ENCODE peak calls at places on chromosomes 4 and X, in four cellular contexts. Y is GM12878, M is HepG2, W is K562. R is an unnamed sample.

GRCh38 chr4:24970635-24971034 is 57.8 kb upstream of the CCDC149 start:
- DNase-seq in Y (no peak), W (no peak), M (no peak), R (no peak)

GRCh38 chr4:79906306-79906705 is 166.7 kb downstream of the ANTXR2 start:
- DNase-seq in M (no peak), W (no peak), Y (no peak), R (no peak)

GRCh38 chr4:147899512-147899911 is 167.6 kb downstream of the ARHGAP10 start:
- DNase-seq in Y (no peak), M (no peak), W (no peak), R (no peak)

GRCh38 chrX:7215842-7216241 is 67.9 kb upstream of the PUDP start:
- DNase-seq in M (no peak), W (no peak), Y (no peak), R (no peak)

GRCh38 chr4:71304289-71304850 is 34.5 kb upstream of the SLC4A4 start:
- DNase-seq in W (no peak), Y (no peak), M (no peak), R (no peak)

GRCh38 chr4:107472265-107472948 is 247.6 kb downstream of the PAPSS1 start:
- DNase-seq in Y (no peak), M (no peak), W (no peak), R (no peak)

GRCh38 chr4:82797048-82797590 is 1.5 kb downstream of the SCD5 start:
- DNase-seq in M (no peak), W (no peak), Y (no peak), R (no peak)

GRCh38 chr4:8200302-8200975 is 1.3 kb downstream of the SH3TC1 start:
- DNase-seq in M (no peak), Y (no peak), W (peak; percentile 51), R (no peak)

GRCh38 chr4:6523251-6523650 is 50.8 kb upstream of the PPP2R2C start:
- DNase-seq in M (no peak), Y (no peak), W (no peak), R (peak; percentile 11)

GRCh38 chrX:42739258-42739657 is 38.7 kb downstream of the PPP1R2C start:
- DNase-seq in W (no peak), M (no peak), Y (no peak), R (no peak)

GRCh38 chrX:107716045-107716684 is 59.4 kb downstream of the TSC22D3 start:
- DNase-seq in M (no peak), W (no peak), Y (no peak), R (peak; percentile 30)

GRCh38 chrX:107714196-107714811 is 61.3 kb downstream of the TSC22D3 start:
- DNase-seq in W (no peak), M (no peak), Y (no peak), R (no peak)

GRCh38 chrX:107716816-107717700 is 58.5 kb downstream of the TSC22D3 start:
- DNase-seq in Y (peak; percentile 64), M (no peak), W (no peak), R (peak; percentile 88)

GRCh38 chrX:107713205-107714195 is 62.1 kb downstream of the TSC22D3 start:
- DNase-seq in M (no peak), W (no peak), Y (no peak), R (no peak)

DNA sequence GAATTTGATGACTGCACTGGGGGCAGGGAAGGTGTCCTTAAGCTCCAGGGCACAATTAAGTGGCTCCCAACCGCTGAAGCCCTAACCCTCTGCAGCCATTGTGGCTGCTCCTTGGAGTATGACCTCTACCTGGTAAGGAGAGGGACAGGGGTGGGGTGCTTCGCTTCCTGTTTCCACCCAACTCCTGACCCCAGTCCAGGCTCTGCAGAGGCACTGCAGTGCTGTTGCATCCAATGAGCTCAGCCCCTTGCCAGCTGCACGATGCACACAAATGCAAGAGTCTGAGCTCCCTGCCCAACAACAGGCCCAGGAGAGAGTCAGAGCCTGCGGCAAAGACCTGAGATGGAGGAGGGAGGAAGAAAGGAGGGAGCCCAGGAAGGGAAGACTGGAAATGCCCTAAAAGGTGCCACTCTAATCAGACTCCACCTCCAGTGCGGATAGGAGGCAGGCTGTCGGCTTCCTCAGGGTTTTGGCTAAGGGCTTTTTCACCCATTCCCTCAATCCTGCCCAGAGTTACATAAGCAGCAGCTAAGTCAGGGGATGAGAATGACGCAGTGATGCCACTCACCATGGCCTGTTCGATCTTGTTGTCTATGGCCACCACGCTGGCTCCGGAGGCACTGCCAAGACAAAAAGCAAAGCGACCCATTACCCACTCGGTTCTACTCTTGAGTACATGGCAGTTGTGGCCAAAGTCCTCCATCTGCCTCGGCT is 60.1 kb downstream of the TSC22D3 start:
- DNase-seq in W (no peak), M (no peak), Y (no peak), R (no peak)
- TF ChIP-seq CHD4 in W (no peak), M (no peak), Y (no peak), R (no peak)

DNA sequence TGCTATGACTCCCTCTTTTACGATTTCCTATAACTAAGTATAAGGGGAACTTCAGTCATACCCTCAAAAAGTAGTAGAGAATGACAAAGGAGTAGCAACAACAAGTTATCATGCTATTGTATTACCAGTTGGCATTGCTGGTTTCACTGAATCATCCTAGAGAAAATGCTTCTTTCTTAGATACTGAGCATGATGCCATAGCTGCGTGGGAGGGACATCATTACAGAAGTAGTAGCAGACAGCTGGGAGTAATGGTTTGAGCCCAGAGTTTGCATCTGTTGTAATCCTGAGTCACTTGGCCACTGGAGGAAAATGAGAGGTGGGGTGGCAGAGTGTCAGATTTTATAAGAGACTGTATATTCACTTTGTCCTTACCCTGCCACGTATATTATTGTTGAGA is 38.6 kb downstream of the MTMR1 start:
- DNase-seq in W (no peak), M (no peak), Y (no peak), R (no peak)
- TF ChIP-seq CHD4 in W (no peak), M (no peak), Y (no peak), R (no peak)

GRCh38 chr4:88999392-88999791 is 57.6 kb downstream of the FAM13A start:
- DNase-seq in Y (no peak), M (no peak), W (no peak), R (no peak)
- TF ChIP-seq CHD4 in Y (no peak), M (no peak), W (no peak), R (no peak)

GRCh38 chrX:95076449-95076848 is 1402.4 kb downstream of the FAM133A start:
- DNase-seq in W (no peak), Y (no peak), M (peak; percentile 2), R (peak; percentile 30)
- TF ChIP-seq CHD4 in W (no peak), Y (no peak), M (no peak), R (no peak)

DNA sequence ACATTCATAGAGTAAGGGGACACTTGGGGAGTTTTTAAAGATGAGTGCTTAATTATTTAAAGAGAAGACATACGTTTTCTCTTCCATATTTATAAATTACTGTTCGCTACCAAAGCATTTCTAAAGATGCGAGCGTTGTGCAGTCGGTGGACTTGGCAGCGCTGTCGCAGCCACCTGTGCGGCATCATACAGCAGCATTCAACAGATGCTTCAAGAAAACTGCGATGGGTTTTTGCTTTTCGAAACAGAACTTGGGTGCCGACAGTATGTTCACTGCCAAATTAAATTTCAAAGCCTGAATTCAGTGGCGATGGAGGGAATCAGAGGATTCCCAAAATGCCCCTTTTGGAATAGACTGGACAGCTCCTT is 1.6 kb upstream of the HTR2C start:
- DNase-seq in W (no peak), Y (no peak), M (no peak), R (no peak)
- TF ChIP-seq CHD4 in W (no peak), Y (no peak), M (no peak), R (no peak)

DNA sequence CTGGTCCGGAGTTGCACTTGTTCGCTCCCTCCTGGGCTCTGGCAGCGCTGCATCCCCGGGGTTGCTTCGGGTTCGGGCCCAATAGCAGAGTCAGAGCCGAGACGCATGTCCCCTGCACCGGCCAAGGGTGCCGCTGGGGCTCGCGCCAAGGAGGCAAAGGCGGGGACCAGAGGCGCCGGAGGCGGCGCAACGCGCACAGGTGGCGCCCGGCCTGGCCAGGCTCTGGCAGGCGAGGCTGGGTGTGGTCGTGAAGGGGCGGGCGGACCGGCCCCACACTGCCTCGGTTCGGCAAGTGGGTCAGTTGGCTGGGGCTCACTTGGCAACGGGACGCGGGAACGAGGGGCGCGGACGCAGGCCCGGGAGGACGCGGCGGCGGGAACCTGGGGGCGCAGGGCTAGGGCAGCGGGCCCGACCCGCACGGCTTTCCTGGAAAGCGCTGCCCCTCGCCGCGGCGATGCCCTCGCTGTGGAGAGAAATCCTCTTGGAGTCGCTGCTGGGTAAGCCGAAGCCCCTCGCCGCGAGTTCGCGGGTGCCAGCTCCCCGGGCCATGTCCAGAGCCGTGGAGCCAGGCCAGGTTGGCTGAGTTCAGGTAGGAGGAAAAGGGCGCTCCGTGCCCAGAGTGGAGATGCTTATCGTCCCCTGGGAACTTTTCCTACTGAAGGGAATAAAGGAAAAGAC is at the start of gene CWH43:
- DNase-seq in Y (no peak), W (no peak), M (no peak), R (no peak)
- TF ChIP-seq CHD4 in Y (no peak), W (no peak), M (no peak), R (no peak)

GRCh38 chr4:113293043-113293560 is 243.6 kb downstream of the ANK2 start:
- DNase-seq in W (no peak), Y (no peak), M (no peak), R (no peak)

GRCh38 chr4:113293673-113294072 is 244.2 kb downstream of the ANK2 start:
- DNase-seq in Y (no peak), W (no peak), M (no peak), R (no peak)

GRCh38 chr4:113294910-113295309 is 245.5 kb downstream of the ANK2 start:
- DNase-seq in W (no peak), M (no peak), Y (no peak), R (no peak)

GRCh38 chr4:113290666-113291065 is 241.2 kb downstream of the ANK2 start:
- DNase-seq in M (no peak), W (no peak), Y (no peak), R (no peak)

DNA sequence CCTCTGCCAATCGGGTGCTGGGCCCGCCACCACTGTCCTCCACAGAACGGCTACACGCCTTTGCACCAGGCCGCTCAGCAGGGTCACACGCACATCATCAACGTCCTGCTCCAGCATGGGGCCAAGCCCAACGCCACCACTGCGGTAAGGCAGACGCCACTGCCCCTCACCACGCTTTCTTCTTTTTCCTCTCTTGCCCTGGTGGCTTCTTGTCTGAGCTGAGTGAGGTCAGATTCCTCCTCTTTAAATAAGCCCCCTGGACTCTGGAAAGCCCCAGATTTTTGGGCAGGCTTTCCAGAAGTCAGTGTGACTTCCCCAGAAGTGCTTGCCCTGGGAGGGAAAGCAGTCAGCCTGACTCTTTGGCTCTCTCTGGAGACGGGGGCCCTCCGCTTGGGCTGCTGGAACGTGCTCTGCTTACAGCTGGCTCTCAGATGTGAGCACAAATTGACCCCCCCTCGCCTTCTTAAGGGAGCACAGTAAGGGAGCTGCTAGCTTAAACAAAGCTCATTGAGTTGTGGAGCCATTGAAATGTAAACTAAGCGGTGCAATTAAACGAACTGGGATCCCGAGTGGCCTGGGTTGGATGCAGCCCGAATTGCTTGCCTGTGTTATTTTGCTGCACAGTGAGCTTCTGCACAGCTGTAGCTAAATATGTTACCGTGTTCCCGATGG is 243.1 kb downstream of the ANK2 start:
- DNase-seq in M (no peak), W (no peak), Y (no peak), R (no peak)
- TF ChIP-seq CHD4 in M (no peak), W (no peak), Y (no peak), R (no peak)

R was measured in A549.